ENCODE peak calls at places on chromosomes 2 and 18, in six cellular contexts. H is effector memory CD8-positive, alpha-beta T cell; B is activated CD8-positive, alpha-beta memory T cell treated with anti-CD3 and anti-CD28 coated beads for 48 hours; F is uterus; W is endothelial cell; C is head of caudate nucleus. J is an unnamed sample.

GRCh38 chr2:136117909-136118818 is at the start of gene CXCR4:
- DNase-seq in C (peak), H (peak), F (peak), W (peak), B (peak), J (no peak)

GRCh38 chr2:224847961-224848850 is 132.0 kb upstream of the CCDC195 start:
- DNase-seq in C (peak), W (no peak), F (no peak), H (no peak), B (no peak), J (no peak)

GRCh38 chr2:132816234-132816633 is 146.2 kb upstream of the LYPD1 start:
- DNase-seq in F (no peak), B (no peak), H (no peak), W (no peak), C (no peak), J (no peak)

GRCh38 chr2:180924078-180924477 is 56.3 kb upstream of the UBE2E3 start:
- DNase-seq in W (no peak), C (no peak), H (no peak), F (no peak), B (no peak), J (no peak)

GRCh38 chr2:85716346-85716880 is 22.3 kb downstream of the GNLY start:
- DNase-seq in C (no peak), B (no peak), F (no peak), H (no peak), W (no peak), J (no peak)

GRCh38 chr2:133431289-133431688 is 137.0 kb downstream of the NCKAP5 start:
- DNase-seq in B (no peak), W (no peak), F (no peak), H (no peak), C (no peak), J (no peak)

GRCh38 chr2:29160184-29160583 is 45.0 kb downstream of the CLIP4 start:
- DNase-seq in W (no peak), F (no peak), B (no peak), H (no peak), C (no peak), J (no peak)

GRCh38 chr2:238731961-238732360 is 115.9 kb upstream of the TWIST2 start:
- DNase-seq in B (no peak), H (no peak), F (no peak), W (no peak), C (no peak), J (no peak)

GRCh38 chr2:58925676-58926081 is 684.6 kb upstream of the FANCL start:
- DNase-seq in F (no peak), B (no peak), W (no peak), H (no peak), C (no peak), J (no peak)

GRCh38 chr2:68832161-68832869 is 38.9 kb downstream of the BMP10 start:
- DNase-seq in C (peak), B (peak), H (peak), W (no peak), F (peak), J (no peak)

GRCh38 chr18:50097702-50098101 is 97.2 kb downstream of the MYO5B start:
- DNase-seq in W (no peak), C (no peak), F (no peak), B (no peak), H (no peak), J (no peak)

GRCh38 chr2:6772366-6772710 is 93.4 kb downstream of the CMPK2 start:
- DNase-seq in W (no peak), C (no peak), H (no peak), B (no peak), F (no peak), J (no peak)

GRCh38 chr2:86011449-86011941 is 94.2 kb downstream of the POLR1A start:
- DNase-seq in W (no peak), F (peak), C (no peak), H (no peak), B (no peak), J (no peak)

GRCh38 chr2:102185347-102185746 is 1.5 kb upstream of the IL1RL2 start:
- DNase-seq in F (no peak), H (no peak), B (no peak), C (no peak), W (peak), J (no peak)

GRCh38 chr18:6488956-6489355 is 74.2 kb upstream of the L3MBTL4 start:
- DNase-seq in F (no peak), H (no peak), B (no peak), C (no peak), W (no peak), J (no peak)

GRCh38 chr2:12227941-12228608 is 481.6 kb downstream of the LPIN1 start:
- DNase-seq in B (no peak), W (no peak), H (no peak), F (no peak), C (no peak), J (no peak)

GRCh38 chr2:174590928-174591648 is 6.5 kb downstream of the WIPF1 start:
- DNase-seq in B (no peak), C (no peak), W (no peak), F (no peak), H (no peak), J (no peak)

GRCh38 chr18:55224086-55224625 is 264.9 kb upstream of the CCDC68 start:
- DNase-seq in H (no peak), F (no peak), B (no peak), W (no peak), C (no peak), J (no peak)

GRCh38 chr2:179518891-179519290 is 254.3 kb upstream of the SESTD1 start:
- DNase-seq in W (no peak), B (no peak), H (no peak), C (no peak), F (no peak), J (no peak)

GRCh38 chr2:28997237-28997846 is 16.2 kb downstream of the TOGARAM2 start:
- DNase-seq in B (no peak), F (no peak), C (no peak), H (no peak), W (no peak), J (no peak)

GRCh38 chr18:70555046-70555445 is 266.2 kb downstream of the SOCS6 start:
- DNase-seq in F (no peak), W (no peak), H (no peak), B (no peak), C (no peak), J (no peak)

GRCh38 chr2:165621086-165621560 is 151.6 kb downstream of the CSRNP3 start:
- DNase-seq in H (no peak), W (no peak), C (no peak), F (no peak), B (no peak), J (no peak)

GRCh38 chr18:37578886-37579513 is 13.4 kb upstream of the CELF4 start:
- DNase-seq in C (no peak), W (no peak), F (no peak), H (no peak), B (no peak), J (no peak)

GRCh38 chr2:79292231-79292785 is 132.8 kb upstream of the REG3A start:
- DNase-seq in F (no peak), B (no peak), C (no peak), W (no peak), H (no peak), J (no peak)

GRCh38 chr2:47536696-47537095 is 133.7 kb downstream of the MSH2 start:
- DNase-seq in C (no peak), F (no peak), B (no peak), W (no peak), H (no peak), J (no peak)

GRCh38 chr2:25251461-25252273 is 83.3 kb upstream of the POMC start:
- DNase-seq in H (peak), F (peak), W (peak), C (peak), B (peak), J (no peak)

GRCh38 chr18:31679806-31680793 is 4.3 kb downstream of the B4GALT6 start:
- DNase-seq in B (no peak), C (no peak), W (no peak), F (no peak), H (no peak), J (no peak)

J was measured in GOT3.